ENCODE peak calls at places on chromosomes 1 and 21, in eight cellular contexts. I is fibroblast of mammary gland, C is NT2/D1, M is brain microvascular endothelial cell, J is fibroblast of pulmonary artery, T is Caco-2, F is dorsolateral prefrontal cortex, E is fibroblast of lung. G is an unnamed sample.

GRCh38 chr1:246703581-246703980 is 20.6 kb upstream of the SCCPDH start:
- DNase-seq in I (no peak), C (no peak), M (no peak), J (no peak), T (no peak), F (no peak), E (no peak), G (no peak)

GRCh38 chr1:148160048-148160395 is 7.9 kb upstream of the NBPF11 start:
- DNase-seq in I (no peak), C (no peak), M (no peak), J (no peak), T (no peak), F (no peak), E (no peak), G (no peak)

GRCh38 chr1:118899340-118899739 is 88.8 kb downstream of the TBX15 start:
- DNase-seq in I (no peak), C (no peak), M (no peak), J (no peak), T (no peak), F (no peak), E (no peak), G (no peak)

GRCh38 chr1:92118826-92119225 is 38.7 kb downstream of the BTBD8 start:
- DNase-seq in I (peak), C (no peak), M (peak), J (no peak), T (no peak), F (no peak), E (no peak), G (no peak)

GRCh38 chr21:46060596-46061061 is 37.3 kb upstream of the COL6A2 start:
- DNase-seq in I (peak), C (no peak), M (peak), J (peak), T (peak), F (no peak), E (peak), G (peak)

GRCh38 chr1:9910080-9910424 is at the start of gene CTNNBIP1:
- DNase-seq in I (no peak), C (no peak), M (no peak), J (no peak), T (no peak), F (no peak), E (no peak), G (no peak)

GRCh38 chr1:198838022-198838342 is 199.1 kb downstream of the PTPRC start:
- DNase-seq in I (no peak), C (no peak), M (no peak), J (no peak), T (no peak), F (no peak), E (no peak), G (no peak)

GRCh38 chr1:185444651-185445050 is 127.6 kb upstream of the IVNS1ABP start:
- DNase-seq in I (no peak), C (no peak), M (no peak), J (no peak), T (no peak), F (no peak), E (no peak), G (no peak)

GRCh38 chr1:153192697-153193096 is 10.5 kb upstream of the LELP1 start:
- DNase-seq in I (no peak), C (peak), M (no peak), J (no peak), T (peak), F (no peak), E (no peak), G (no peak)

GRCh38 chr1:234599617-234600417 is 10.2 kb downstream of the IRF2BP2 start:
- DNase-seq in I (peak), C (peak), M (peak), J (peak), T (peak), F (peak), E (peak), G (peak)

GRCh38 chr1:3872546-3872945 is 15.3 kb downstream of the DFFB start:
- DNase-seq in I (no peak), C (no peak), M (no peak), J (no peak), T (no peak), F (no peak), E (no peak), G (no peak)

DNA sequence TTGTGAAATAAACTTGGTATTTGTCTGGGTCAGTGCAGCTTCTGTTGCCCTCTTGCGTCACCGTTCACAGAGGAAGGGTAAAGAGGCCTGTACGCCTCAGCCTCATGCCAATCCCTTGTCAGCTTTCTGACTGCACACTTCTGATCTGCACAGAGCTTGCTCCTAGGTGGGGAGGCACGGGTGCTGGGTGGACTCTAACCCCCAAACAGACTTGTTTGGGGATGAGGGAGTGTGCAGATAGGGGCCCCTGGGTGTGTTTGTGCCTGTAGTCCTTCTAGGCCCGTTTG is 803 bp upstream of the B4GALT2 start:
- DNase-seq in I (no peak), C (no peak), M (no peak), J (no peak), T (no peak), F (no peak), E (no peak), G (no peak)
- H3K4me3 ChIP-seq in I (peak), C (peak), M (peak), J (no peak), T (peak), F (no peak), E (peak), G (peak)

GRCh38 chr1:190479537-190479936 is 1.9 kb upstream of the BRINP3 start:
- DNase-seq in I (no peak), C (no peak), M (no peak), J (no peak), T (no peak), F (peak), E (no peak), G (no peak)

GRCh38 chr1:190478193-190479007 is 736 bp upstream of the BRINP3 start:
- DNase-seq in I (peak), C (peak), M (no peak), J (peak), T (no peak), F (peak), E (peak), G (no peak)

GRCh38 chr1:190477687-190478192 is at the start of gene BRINP3:
- DNase-seq in I (no peak), C (no peak), M (no peak), J (no peak), T (no peak), F (no peak), E (no peak), G (no peak)

GRCh38 chr1:190475394-190476250 is 2.0 kb downstream of the BRINP3 start:
- DNase-seq in I (no peak), C (no peak), M (no peak), J (peak), T (no peak), F (peak), E (peak), G (no peak)

GRCh38 chr1:190479028-190479427 is 1.4 kb upstream of the BRINP3 start:
- DNase-seq in I (no peak), C (no peak), M (no peak), J (peak), T (no peak), F (peak), E (peak), G (no peak)
- H3K4me3 ChIP-seq in I (no peak), C (peak), M (peak), J (peak), T (peak), F (peak), E (peak), G (peak)

GRCh38 chr1:6460349-6461236 is 5.4 kb downstream of the TNFRSF25 start:
- DNase-seq in I (no peak), C (no peak), M (no peak), J (peak), T (no peak), F (no peak), E (no peak), G (no peak)
- H3K4me3 ChIP-seq in I (no peak), C (no peak), M (no peak), J (no peak), T (no peak), F (no peak), E (no peak), G (no peak)

GRCh38 chr1:201945863-201946223 is 505 bp downstream of the LMOD1 start:
- DNase-seq in I (no peak), C (no peak), M (no peak), J (no peak), T (no peak), F (no peak), E (no peak), G (no peak)
- H3K4me3 ChIP-seq in I (peak), C (peak), M (peak), J (peak), T (no peak), F (peak), E (peak), G (peak)

DNA sequence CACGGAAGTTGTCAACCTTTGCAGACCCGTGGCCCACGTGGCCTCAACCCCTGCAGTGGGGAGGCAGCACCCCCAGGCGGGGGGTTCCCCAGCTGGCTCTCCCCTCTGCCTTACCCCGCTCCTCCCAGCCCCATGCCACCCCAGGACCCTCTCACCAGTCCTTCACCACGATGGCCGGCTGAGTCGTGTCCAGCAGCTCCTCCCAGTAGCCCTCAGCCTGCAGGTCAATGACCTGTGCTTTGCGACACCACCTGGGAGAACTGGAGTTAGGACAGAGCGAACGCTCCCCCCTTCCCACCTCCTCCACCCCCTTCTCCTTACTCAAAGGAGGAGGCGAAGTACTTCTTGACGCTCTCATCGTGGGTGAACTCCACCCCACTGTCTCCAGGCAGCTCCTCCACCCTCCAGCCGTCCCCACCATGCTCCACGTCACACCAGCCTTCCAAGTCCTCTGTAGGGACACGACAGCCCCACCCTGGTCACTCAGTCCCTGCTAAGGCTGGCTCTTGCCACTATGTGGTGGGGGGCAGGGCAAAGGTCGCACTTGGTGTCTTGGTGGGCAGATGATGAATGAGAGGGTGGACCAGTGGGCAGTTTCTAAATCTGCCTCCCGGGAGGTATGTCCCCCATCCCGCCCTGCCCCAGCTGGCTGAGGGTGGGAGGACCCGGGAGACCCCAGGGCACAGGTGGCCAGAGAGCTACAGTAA is 4.5 kb downstream of the FBXO2 start:
- DNase-seq in I (no peak), C (no peak), M (no peak), J (no peak), T (no peak), F (no peak), E (no peak), G (no peak)
- H3K4me3 ChIP-seq in I (no peak), C (no peak), M (no peak), J (no peak), T (no peak), F (peak), E (no peak), G (no peak)

GRCh38 chr1:14800014-14800413 is 201.5 kb downstream of the KAZN start:
- DNase-seq in I (no peak), C (no peak), M (no peak), J (no peak), T (no peak), F (no peak), E (no peak), G (no peak)
- H3K4me3 ChIP-seq in I (no peak), C (no peak), M (no peak), J (no peak), T (no peak), F (no peak), E (no peak), G (no peak)

DNA sequence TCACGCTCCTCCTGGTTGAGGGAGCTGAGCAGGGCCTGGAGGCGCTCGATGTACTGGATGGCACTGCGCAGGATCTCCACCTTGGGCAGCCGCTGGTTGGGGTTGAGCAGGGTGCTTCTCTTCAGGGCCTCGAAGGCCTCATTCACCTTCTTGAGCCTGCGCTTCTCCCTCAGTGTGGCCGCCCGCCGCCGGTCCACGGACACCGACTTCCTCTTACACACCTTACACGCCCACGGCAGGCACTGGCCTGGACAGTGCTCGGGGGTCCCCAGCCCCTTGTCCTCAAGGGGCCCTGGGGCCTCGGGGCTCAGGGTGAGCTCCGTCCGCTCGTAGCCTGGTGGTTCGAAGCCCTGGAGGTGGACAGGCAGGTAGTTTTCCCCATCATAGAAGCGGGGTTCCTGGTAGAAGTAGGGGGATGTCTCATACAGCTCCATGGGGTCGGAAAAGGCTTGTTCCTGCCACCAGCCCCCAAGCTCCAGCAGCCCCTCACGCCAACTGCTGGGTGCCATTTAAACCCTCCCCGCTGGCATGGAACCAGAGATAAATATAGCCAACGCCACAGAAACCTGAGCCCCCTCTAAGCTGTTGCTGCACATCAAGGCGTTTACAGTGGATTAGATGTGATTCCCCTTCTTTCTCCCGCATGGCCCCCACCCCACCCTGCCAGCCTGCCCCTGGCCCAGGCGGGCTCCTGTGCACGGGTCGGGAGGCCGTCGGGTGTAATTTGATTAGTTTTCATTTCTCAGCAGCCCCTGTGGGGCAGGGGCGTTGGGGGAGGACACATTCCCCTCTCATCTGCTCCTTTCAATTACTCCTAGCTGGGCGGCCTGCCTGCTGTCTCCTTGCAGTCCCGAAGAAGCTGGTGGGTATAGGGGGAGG is at the start of gene MYOG:
- DNase-seq in I (no peak), C (no peak), M (no peak), J (no peak), T (no peak), F (peak), E (no peak), G (peak)
- H3K4me3 ChIP-seq in I (no peak), C (no peak), M (no peak), J (no peak), T (no peak), F (no peak), E (no peak), G (peak)

GRCh38 chr1:88731475-88731874 is 47.4 kb downstream of the PKN2 start:
- DNase-seq in I (peak), C (no peak), M (peak), J (peak), T (no peak), F (peak), E (peak), G (peak)

GRCh38 chr1:88736633-88737248 is 52.7 kb downstream of the PKN2 start:
- DNase-seq in I (peak), C (peak), M (peak), J (peak), T (peak), F (no peak), E (peak), G (no peak)

GRCh38 chr1:88737338-88737927 is 53.4 kb downstream of the PKN2 start:
- DNase-seq in I (no peak), C (no peak), M (no peak), J (no peak), T (no peak), F (no peak), E (no peak), G (no peak)

GRCh38 chr1:88740784-88741183 is 56.7 kb downstream of the PKN2 start:
- DNase-seq in I (no peak), C (no peak), M (no peak), J (peak), T (no peak), F (no peak), E (no peak), G (no peak)

GRCh38 chr1:88735909-88736308 is 51.8 kb downstream of the PKN2 start:
- DNase-seq in I (no peak), C (no peak), M (no peak), J (no peak), T (no peak), F (no peak), E (no peak), G (no peak)
- H3K4me3 ChIP-seq in I (no peak), C (no peak), M (no peak), J (no peak), T (no peak), F (no peak), E (no peak), G (no peak)